ENCODE peak calls at places on chromosomes 12 and 14, in six cellular contexts. W is cardiac muscle cell, T is uterus, C is body of pancreas, S is bronchial epithelial cell, Y is heart left ventricle. X is an unnamed sample. For H3K36me3, the result is how much of the 10 kb centered on the place peaks cover.

GRCh38 chr12:89863332-89863938 is 154.8 kb upstream of the ATP2B1 start:
- DNase-seq in W (no peak), T (no peak), C (no peak), S (no peak), Y (no peak), X (no peak)

GRCh38 chr14:88426271-88426670 is 40.8 kb downstream of the SPATA7 start:
- DNase-seq in W (no peak), T (no peak), C (no peak), S (no peak), Y (no peak), X (no peak)

GRCh38 chr12:122545855-122546254 is 18.8 kb downstream of the KNTC1 start:
- DNase-seq in W (no peak), T (no peak), C (no peak), S (no peak), Y (no peak), X (no peak)

GRCh38 chr12:130017571-130018449 is 114.0 kb upstream of the TMEM132D start:
- DNase-seq in W (no peak), T (no peak), C (no peak), S (no peak), Y (no peak), X (peak)

GRCh38 chr14:98974113-98974512 is 297.9 kb downstream of the BCL11B start:
- DNase-seq in W (no peak), T (no peak), C (no peak), S (no peak), Y (no peak), X (no peak)

GRCh38 chr14:50047274-50047676 is 69.1 kb downstream of the VCPKMT start:
- DNase-seq in W (no peak), T (no peak), C (peak), S (peak), Y (no peak), X (no peak)

GRCh38 chr12:89706551-89707348 is 1.9 kb downstream of the ATP2B1 start:
- DNase-seq in W (peak), T (peak), C (peak), S (peak), Y (peak), X (no peak)

GRCh38 chr12:105317453-105317852 is 13.0 kb upstream of the C12orf75 start:
- DNase-seq in W (no peak), T (no peak), C (no peak), S (no peak), Y (no peak), X (no peak)

GRCh38 chr14:72894623-72895378 is 900 bp upstream of the DPF3 start:
- DNase-seq in W (peak), T (no peak), C (peak), S (peak), Y (peak), X (no peak)

GRCh38 chr14:73700325-73700724 is 13.9 kb downstream of the PNMA1 start:
- DNase-seq in W (no peak), T (no peak), C (no peak), S (no peak), Y (no peak), X (no peak)

GRCh38 chr12:77401480-77402105 is 336.2 kb upstream of the E2F7 start:
- DNase-seq in W (no peak), T (no peak), C (no peak), S (no peak), Y (no peak), X (no peak)

GRCh38 chr12:26736563-26737486 is 96.2 kb downstream of the ITPR2 start:
- DNase-seq in W (no peak), T (no peak), C (no peak), S (peak), Y (no peak), X (no peak)

GRCh38 chr12:127479256-127479655 is 787.7 kb upstream of the TMEM132C start:
- DNase-seq in W (no peak), T (no peak), C (no peak), S (no peak), Y (no peak), X (no peak)

GRCh38 chr14:20195911-20196310 is 5.2 kb downstream of the OR11G2 start:
- DNase-seq in W (no peak), T (no peak), C (no peak), S (no peak), Y (no peak), X (no peak)

GRCh38 chr14:26707234-26707633 is 109.4 kb upstream of the NOVA1 start:
- DNase-seq in W (no peak), T (no peak), C (no peak), S (no peak), Y (no peak), X (no peak)
- H3K4me3 ChIP-seq in W (no peak), T (no peak), C (no peak), S (no peak), Y (no peak), X (no peak)

GRCh38 chr12:6538420-6539275 is 4.3 kb downstream of the GAPDH start:
- DNase-seq in W (no peak), T (no peak), C (no peak), S (peak), Y (no peak), X (no peak)

GRCh38 chr12:6542209-6543009 is 8.1 kb downstream of the GAPDH start:
- DNase-seq in W (no peak), T (no peak), C (no peak), S (no peak), Y (no peak), X (no peak)

GRCh38 chr12:6539276-6540134 is 5.2 kb downstream of the GAPDH start:
- DNase-seq in W (no peak), T (no peak), C (no peak), S (peak), Y (peak), X (no peak)

GRCh38 chr12:6541371-6542165 is 7.3 kb downstream of the GAPDH start:
- DNase-seq in W (no peak), T (no peak), C (no peak), S (no peak), Y (no peak), X (no peak)

GRCh38 chr12:6540181-6540877 is 6.0 kb downstream of the GAPDH start:
- DNase-seq in W (peak), T (peak), C (peak), S (peak), Y (peak), X (no peak)
- TF ChIP-seq CTCF in W (no peak), T (no peak), C (no peak), S (no peak), Y (no peak), X (no peak)

GRCh38 chr12:4681732-4682131 is 32.8 kb downstream of the NDUFA9 start:
- DNase-seq in W (no peak), T (no peak), C (no peak), S (no peak), Y (no peak), X (no peak)
- H3K36me3 ChIP-seq in W (under half), T (under half), C (under half), S (under half), Y (half or more), X (under half)

DNA sequence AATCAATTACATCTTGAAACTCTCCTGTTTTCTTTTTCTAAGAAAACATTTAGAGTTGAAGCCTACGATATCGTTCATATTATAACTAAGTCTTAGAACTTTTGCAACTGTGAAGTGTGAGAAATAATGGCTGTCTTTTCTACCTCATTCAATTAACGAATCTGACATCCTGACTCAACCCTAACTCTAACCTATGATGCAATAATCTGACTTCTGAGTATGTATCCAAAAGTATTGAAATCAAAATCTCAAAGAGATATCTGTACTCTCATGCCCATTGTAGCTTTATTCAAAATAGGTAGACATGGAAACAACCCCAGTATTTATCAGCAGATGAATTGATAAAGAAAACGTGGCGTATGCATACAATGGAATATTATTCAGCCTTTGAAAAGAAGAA is 252.7 kb downstream of the KCNH5 start:
- DNase-seq in W (no peak), T (no peak), C (no peak), S (no peak), Y (no peak), X (no peak)
- H3K4me3 ChIP-seq in W (no peak), T (no peak), C (no peak), S (no peak), Y (no peak), X (no peak)

DNA sequence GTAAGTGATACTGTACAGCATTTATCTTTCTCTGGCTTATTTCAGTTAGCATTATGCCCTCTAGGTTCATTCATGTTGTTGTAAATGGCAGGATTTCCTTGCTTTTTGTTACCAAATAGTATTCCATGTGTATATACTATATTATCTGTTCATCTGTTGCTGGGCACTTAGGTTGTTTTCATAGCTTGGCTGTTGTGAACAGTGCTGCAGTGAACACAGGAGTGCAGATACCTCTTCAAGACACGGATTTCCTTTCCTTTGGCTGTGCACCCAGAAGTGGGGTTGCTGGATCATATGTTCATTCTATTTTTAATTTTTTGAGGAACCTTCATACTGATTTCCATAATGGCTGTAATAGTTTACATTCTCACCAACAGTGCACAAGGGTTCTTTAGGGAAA is 21.5 kb downstream of the EP400 start:
- DNase-seq in W (no peak), T (no peak), C (no peak), S (no peak), Y (no peak), X (no peak)
- TF ChIP-seq CTCF in W (no peak), T (no peak), C (no peak), S (no peak), Y (no peak), X (no peak)

DNA sequence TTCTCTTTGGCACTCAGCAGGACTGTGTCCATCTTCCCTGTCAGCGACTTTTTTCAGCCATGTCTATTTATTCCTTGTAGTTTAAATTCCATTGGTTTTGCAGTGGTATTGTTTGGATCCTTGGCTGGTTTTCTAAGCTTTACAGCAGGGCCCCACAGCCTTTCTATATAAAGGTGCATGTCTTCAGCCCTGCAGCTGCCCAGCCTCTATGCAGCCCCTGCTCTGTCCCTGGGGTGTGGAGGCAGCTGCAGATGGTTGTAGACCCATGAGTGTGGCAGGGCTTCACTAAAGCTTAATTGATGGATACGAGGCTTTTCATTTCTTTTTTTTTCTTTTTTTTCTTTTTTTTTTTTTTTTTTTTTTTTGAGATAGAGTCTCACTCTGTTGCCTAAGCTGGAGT is 29.7 kb downstream of the SFSWAP start:
- DNase-seq in W (no peak), T (no peak), C (no peak), S (no peak), Y (no peak), X (no peak)
- H3K36me3 ChIP-seq in W (under half), T (under half), C (under half), S (under half), Y (half or more), X (under half)

GRCh38 chr12:110745632-110746284 is 3.1 kb upstream of the PPP1CC start:
- DNase-seq in W (no peak), T (no peak), C (no peak), S (no peak), Y (no peak), X (no peak)

GRCh38 chr12:110743571-110744093 is 941 bp upstream of the PPP1CC start:
- DNase-seq in W (no peak), T (peak), C (peak), S (no peak), Y (peak), X (no peak)

GRCh38 chr12:110744697-110745264 is 2.1 kb upstream of the PPP1CC start:
- DNase-seq in W (no peak), T (no peak), C (no peak), S (peak), Y (no peak), X (no peak)

GRCh38 chr12:110742718-110743570 is at the start of gene PPP1CC:
- DNase-seq in W (peak), T (peak), C (peak), S (peak), Y (peak), X (peak)

GRCh38 chr12:110744176-110744575 is 1.5 kb upstream of the PPP1CC start:
- DNase-seq in W (no peak), T (no peak), C (peak), S (no peak), Y (peak), X (no peak)
- H3K4me3 ChIP-seq in W (no peak), T (no peak), C (no peak), S (no peak), Y (no peak), X (no peak)

DNA sequence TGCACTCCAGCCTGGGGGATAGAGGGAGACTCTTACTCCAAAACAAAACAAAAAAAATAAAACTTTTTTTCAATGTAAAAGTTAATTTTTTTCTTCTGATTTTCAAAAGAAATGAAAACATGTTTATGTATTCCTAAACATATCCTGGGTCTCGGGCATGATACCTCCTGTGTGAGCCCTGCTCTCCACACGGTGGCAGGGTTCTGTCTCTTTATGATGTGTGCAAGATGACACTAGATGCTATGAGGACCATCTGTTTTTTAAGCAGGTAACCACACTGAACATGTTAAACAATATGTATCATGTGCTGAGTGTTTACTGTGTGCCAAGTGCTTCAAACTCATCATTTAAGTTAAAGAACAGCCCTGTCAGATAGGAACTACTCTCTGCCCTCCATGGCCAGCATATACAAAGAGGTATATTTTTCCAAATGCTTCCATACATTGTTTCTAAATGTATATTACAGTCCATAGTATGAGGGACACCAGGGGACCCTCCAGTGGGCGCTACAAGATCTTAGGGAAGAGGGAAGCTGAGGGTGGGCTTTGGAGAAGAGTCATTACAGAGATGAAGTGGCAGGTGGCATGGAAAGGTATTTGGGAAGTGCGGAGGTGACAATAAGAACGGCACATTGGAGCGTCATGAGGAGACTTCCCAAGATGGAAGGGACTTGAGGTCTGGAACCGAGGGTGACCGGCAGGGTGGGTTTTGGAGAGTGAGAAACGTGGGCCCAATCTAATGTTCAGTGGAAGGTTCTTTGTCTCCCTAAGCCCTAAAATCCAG is 28.5 kb downstream of the FOS start:
- DNase-seq in W (peak), T (no peak), C (no peak), S (peak), Y (no peak), X (no peak)
- TF ChIP-seq CTCF in W (peak), T (no peak), C (no peak), S (peak), Y (no peak), X (peak)

GRCh38 chr14:22920697-22921096 is 1.7 kb upstream of the RBM23 start:
- DNase-seq in W (no peak), T (no peak), C (no peak), S (no peak), Y (peak), X (no peak)

GRCh38 chr14:22925513-22925912 is 3.7 kb downstream of the PRMT5 start:
- DNase-seq in W (no peak), T (no peak), C (no peak), S (no peak), Y (no peak), X (no peak)

GRCh38 chr14:22919601-22919921 is 612 bp upstream of the RBM23 start:
- DNase-seq in W (no peak), T (no peak), C (no peak), S (no peak), Y (no peak), X (no peak)

GRCh38 chr14:22923746-22924145 is 4.8 kb upstream of the RBM23 start:
- DNase-seq in W (no peak), T (no peak), C (no peak), S (no peak), Y (no peak), X (no peak)

GRCh38 chr14:22922294-22922693 is 3.3 kb upstream of the RBM23 start:
- DNase-seq in W (no peak), T (no peak), C (no peak), S (no peak), Y (no peak), X (no peak)
- H3K36me3 ChIP-seq in W (under half), T (under half), C (under half), S (under half), Y (half or more), X (under half)

GRCh38 chr14:90534091-90534837 is 137.4 kb downstream of the CALM1 start:
- DNase-seq in W (no peak), T (no peak), C (no peak), S (no peak), Y (no peak), X (no peak)
- H3K4me3 ChIP-seq in W (no peak), T (no peak), C (no peak), S (no peak), Y (no peak), X (no peak)